ENCODE peak calls at places on chromosomes 16 and 17, in six cellular contexts. One of them, this sample, is unnamed.
A peak's percentile ranks its signal among the peaks of the same experiment; 100 is the strongest.

GRCh38 chr16:1871974-1872635 is at the start of gene MEIOB:
- DNase-seq in adrenal gland: peak; percentile 17
- DNase-seq in suprapubic skin: no peak
- DNase-seq in fibroblast of the aortic adventitia: no peak
- DNase-seq in AG04449: no peak
- DNase-seq in GM12865: peak; percentile 5
- DNase-seq in this sample: peak; percentile 63

GRCh38 chr16:24041834-24042631 is 206.2 kb downstream of the PRKCB start:
- DNase-seq in adrenal gland: peak; percentile 59
- DNase-seq in suprapubic skin: no peak
- DNase-seq in fibroblast of the aortic adventitia: peak; percentile 54
- DNase-seq in AG04449: no peak
- DNase-seq in GM12865: peak; percentile 82
- DNase-seq in this sample: peak; percentile 68

GRCh38 chr17:74805543-74805991 is 29.4 kb upstream of the NAT9 start:
- DNase-seq in adrenal gland: peak; percentile 84
- DNase-seq in suprapubic skin: no peak
- DNase-seq in fibroblast of the aortic adventitia: no peak
- DNase-seq in AG04449: no peak
- DNase-seq in GM12865: no peak
- DNase-seq in this sample: no peak

GRCh38 chr16:66996983-66997358 is 8.6 kb downstream of the CES4A start:
- DNase-seq in adrenal gland: no peak
- DNase-seq in suprapubic skin: no peak
- DNase-seq in fibroblast of the aortic adventitia: no peak
- DNase-seq in AG04449: no peak
- DNase-seq in GM12865: no peak
- DNase-seq in this sample: no peak

GRCh38 chr16:11423315-11424117 is 78.3 kb downstream of the RMI2 start:
- DNase-seq in adrenal gland: no peak
- DNase-seq in suprapubic skin: no peak
- DNase-seq in fibroblast of the aortic adventitia: no peak
- DNase-seq in AG04449: no peak
- DNase-seq in GM12865: peak; percentile 41
- DNase-seq in this sample: no peak

GRCh38 chr17:80937501-80938356 is 53.9 kb upstream of the CHMP6 start:
- DNase-seq in adrenal gland: peak; percentile 4
- DNase-seq in suprapubic skin: no peak
- DNase-seq in fibroblast of the aortic adventitia: peak; percentile 11
- DNase-seq in AG04449: no peak
- DNase-seq in GM12865: no peak
- DNase-seq in this sample: no peak

GRCh38 chr17:29250666-29251065 is 4.0 kb downstream of the CRYBA1 start:
- DNase-seq in adrenal gland: no peak
- DNase-seq in suprapubic skin: no peak
- DNase-seq in fibroblast of the aortic adventitia: peak; percentile 76
- DNase-seq in AG04449: peak; percentile 63
- DNase-seq in GM12865: no peak
- DNase-seq in this sample: no peak

GRCh38 chr17:77400445-77400870 is 259.7 kb downstream of the SEC14L1 start:
- DNase-seq in adrenal gland: no peak
- DNase-seq in suprapubic skin: no peak
- DNase-seq in fibroblast of the aortic adventitia: no peak
- DNase-seq in AG04449: no peak
- DNase-seq in GM12865: peak; percentile 65
- DNase-seq in this sample: no peak

GRCh38 chr17:40253565-40253964 is 34.1 kb upstream of the CDC6 start:
- DNase-seq in adrenal gland: no peak
- DNase-seq in suprapubic skin: no peak
- DNase-seq in fibroblast of the aortic adventitia: no peak
- DNase-seq in AG04449: no peak
- DNase-seq in GM12865: no peak
- DNase-seq in this sample: no peak

GRCh38 chr17:76556759-76557367 is 17.0 kb downstream of the PRCD start:
- DNase-seq in adrenal gland: peak; percentile 43
- DNase-seq in suprapubic skin: no peak
- DNase-seq in fibroblast of the aortic adventitia: peak; percentile 81
- DNase-seq in AG04449: no peak
- DNase-seq in GM12865: no peak
- DNase-seq in this sample: no peak

GRCh38 chr17:79273660-79274059 is 199.0 kb downstream of the ENGASE start:
- DNase-seq in adrenal gland: no peak
- DNase-seq in suprapubic skin: no peak
- DNase-seq in fibroblast of the aortic adventitia: no peak
- DNase-seq in AG04449: no peak
- DNase-seq in GM12865: no peak
- DNase-seq in this sample: no peak

GRCh38 chr17:79269620-79270019 is 195.0 kb downstream of the ENGASE start:
- DNase-seq in adrenal gland: no peak
- DNase-seq in suprapubic skin: no peak
- DNase-seq in fibroblast of the aortic adventitia: no peak
- DNase-seq in AG04449: no peak
- DNase-seq in GM12865: no peak
- DNase-seq in this sample: no peak

GRCh38 chr17:79276824-79277223 is 202.2 kb downstream of the ENGASE start:
- DNase-seq in adrenal gland: no peak
- DNase-seq in suprapubic skin: no peak
- DNase-seq in fibroblast of the aortic adventitia: no peak
- DNase-seq in AG04449: no peak
- DNase-seq in GM12865: no peak
- DNase-seq in this sample: no peak

GRCh38 chr17:79272220-79272619 is 197.6 kb downstream of the ENGASE start:
- DNase-seq in adrenal gland: no peak
- DNase-seq in suprapubic skin: no peak
- DNase-seq in fibroblast of the aortic adventitia: no peak
- DNase-seq in AG04449: no peak
- DNase-seq in GM12865: no peak
- DNase-seq in this sample: no peak

DNA sequence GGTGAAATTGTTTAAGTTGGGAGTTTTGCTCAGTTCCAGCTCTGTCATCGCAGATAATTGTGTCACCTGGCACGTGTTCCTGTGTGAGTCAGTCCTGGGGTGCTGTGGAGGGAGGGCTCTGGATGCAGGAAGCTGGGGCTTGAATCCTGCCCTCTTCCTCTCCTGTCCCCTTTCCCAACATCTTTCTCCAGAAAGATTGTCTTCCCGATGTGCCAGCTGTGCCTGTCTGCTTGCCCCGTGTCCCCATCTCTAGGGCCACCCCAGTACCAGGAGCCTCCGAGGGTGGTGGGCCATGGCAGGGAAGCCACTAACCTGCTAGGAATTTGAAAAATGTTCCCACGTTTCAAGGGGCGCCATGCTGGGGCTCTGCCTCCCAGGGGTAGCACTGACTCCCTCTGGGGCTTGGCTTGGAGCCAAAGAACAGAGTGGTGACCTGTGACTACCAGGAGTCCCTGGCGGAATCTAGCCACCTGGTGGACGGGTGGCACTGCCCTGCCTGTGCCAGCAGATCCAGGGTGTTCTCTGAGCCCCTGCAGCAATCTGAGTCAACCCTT is 198.1 kb downstream of the ENGASE start:
- DNase-seq in adrenal gland: no peak
- DNase-seq in suprapubic skin: no peak
- DNase-seq in fibroblast of the aortic adventitia: no peak
- DNase-seq in AG04449: no peak
- DNase-seq in GM12865: no peak
- DNase-seq in this sample: no peak
- TF ChIP-seq CTCF in adrenal gland: no peak
- TF ChIP-seq CTCF in suprapubic skin: no peak
- TF ChIP-seq CTCF in fibroblast of the aortic adventitia: no peak
- TF ChIP-seq CTCF in AG04449: no peak
- TF ChIP-seq CTCF in GM12865: no peak
- TF ChIP-seq CTCF in this sample: no peak

DNA sequence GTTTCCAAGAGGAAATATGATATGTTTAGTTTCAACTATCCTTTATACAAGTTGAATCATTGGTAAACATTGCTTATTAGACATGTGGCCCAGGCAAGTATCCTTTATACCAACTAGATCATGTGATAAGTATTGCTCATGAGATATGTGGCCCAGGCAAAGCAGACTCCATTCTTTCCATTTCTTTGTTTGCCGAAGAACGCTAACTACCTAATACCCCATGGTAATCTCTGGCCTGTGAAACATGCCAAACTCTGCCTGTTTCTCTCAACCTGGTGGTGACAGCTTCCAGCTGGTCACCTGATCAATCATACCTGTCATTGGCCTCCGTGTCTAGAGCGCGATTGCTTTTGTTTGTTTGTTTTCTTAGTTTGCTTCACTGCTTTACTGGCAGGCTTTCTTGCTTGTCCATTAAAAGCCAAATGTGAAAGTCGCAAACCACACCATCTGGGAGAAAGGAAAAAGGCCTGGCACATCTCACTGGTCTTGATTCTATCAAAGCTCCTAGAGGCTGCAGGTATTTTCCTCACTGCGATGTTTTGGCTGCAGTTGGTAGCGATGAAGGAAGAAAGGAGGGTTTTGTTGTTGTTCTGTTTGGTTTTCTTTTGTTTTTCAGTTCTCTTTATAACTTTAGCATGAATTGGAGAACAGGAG is 686.2 kb downstream of the KCNJ2 start:
- DNase-seq in adrenal gland: no peak
- DNase-seq in suprapubic skin: no peak
- DNase-seq in fibroblast of the aortic adventitia: no peak
- DNase-seq in AG04449: no peak
- DNase-seq in GM12865: no peak
- DNase-seq in this sample: no peak
- H3K4me3 ChIP-seq in adrenal gland: no peak overlapping the region
- H3K4me3 ChIP-seq in suprapubic skin: no peak overlapping the region
- H3K4me3 ChIP-seq in fibroblast of the aortic adventitia: no peak overlapping the region
- H3K4me3 ChIP-seq in AG04449: no peak overlapping the region
- H3K4me3 ChIP-seq in GM12865: no peak overlapping the region
- H3K4me3 ChIP-seq in this sample: no peak overlapping the region

DNA sequence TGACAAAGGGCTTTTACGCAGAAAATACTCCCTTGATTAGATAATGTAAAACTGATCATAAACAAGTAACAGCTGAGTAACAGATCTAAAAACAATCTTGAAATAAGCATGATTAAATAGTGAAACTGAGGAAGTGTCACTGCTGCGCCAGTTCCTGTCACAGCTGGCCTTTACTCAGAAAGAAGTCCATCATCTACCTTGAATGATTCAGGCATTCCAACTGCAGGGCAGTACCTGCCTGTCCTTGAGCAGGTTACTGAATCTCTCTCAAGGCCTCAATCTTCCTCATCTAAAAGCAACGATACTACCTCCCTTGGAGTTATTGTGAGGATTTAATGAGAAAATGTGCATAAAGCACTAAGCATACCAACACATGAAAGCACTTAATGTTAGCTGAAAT is 12.7 kb downstream of the PHLPP2 start:
- DNase-seq in adrenal gland: no peak
- DNase-seq in suprapubic skin: no peak
- DNase-seq in fibroblast of the aortic adventitia: no peak
- DNase-seq in AG04449: no peak
- DNase-seq in GM12865: peak; percentile 11
- DNase-seq in this sample: no peak
- TF ChIP-seq CTCF in adrenal gland: no peak
- TF ChIP-seq CTCF in suprapubic skin: no peak
- TF ChIP-seq CTCF in fibroblast of the aortic adventitia: no peak
- TF ChIP-seq CTCF in AG04449: no peak
- TF ChIP-seq CTCF in GM12865: no peak
- TF ChIP-seq CTCF in this sample: no peak

DNA sequence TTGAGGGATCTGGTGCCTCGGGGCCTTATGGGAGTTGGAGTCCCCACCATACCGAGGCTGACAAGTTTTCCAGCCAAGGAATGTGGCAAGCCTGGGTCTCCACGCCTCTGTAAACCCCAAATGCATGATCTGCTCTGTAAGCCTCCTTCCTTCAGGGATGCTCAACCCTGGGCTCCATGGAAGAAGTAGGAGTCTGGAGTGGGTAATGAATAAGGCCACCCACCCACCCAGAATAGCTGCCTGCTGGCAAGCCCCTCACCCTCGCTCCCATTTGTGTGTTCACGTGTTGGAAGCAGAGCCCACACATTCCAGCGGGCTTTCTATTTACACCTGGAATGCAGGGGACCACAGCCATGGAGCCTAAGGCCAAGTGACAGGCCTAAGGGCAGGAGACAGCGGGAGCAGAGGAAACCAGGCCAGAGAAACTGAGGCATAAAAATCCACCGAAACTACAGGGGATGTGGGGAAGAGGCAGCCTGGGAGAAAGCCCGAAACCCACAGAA is 4.4 kb downstream of the DLG4 start:
- DNase-seq in adrenal gland: no peak
- DNase-seq in suprapubic skin: no peak
- DNase-seq in fibroblast of the aortic adventitia: no peak
- DNase-seq in AG04449: no peak
- DNase-seq in GM12865: no peak
- DNase-seq in this sample: no peak
- H3K4me3 ChIP-seq in adrenal gland: peak overlapping the region; percentile 59
- H3K4me3 ChIP-seq in suprapubic skin: peak overlapping the region; percentile 56
- H3K4me3 ChIP-seq in fibroblast of the aortic adventitia: peak overlapping the region; percentile 72
- H3K4me3 ChIP-seq in AG04449: peak overlapping the region; percentile 66
- H3K4me3 ChIP-seq in GM12865: no peak overlapping the region
- H3K4me3 ChIP-seq in this sample: no peak overlapping the region

DNA sequence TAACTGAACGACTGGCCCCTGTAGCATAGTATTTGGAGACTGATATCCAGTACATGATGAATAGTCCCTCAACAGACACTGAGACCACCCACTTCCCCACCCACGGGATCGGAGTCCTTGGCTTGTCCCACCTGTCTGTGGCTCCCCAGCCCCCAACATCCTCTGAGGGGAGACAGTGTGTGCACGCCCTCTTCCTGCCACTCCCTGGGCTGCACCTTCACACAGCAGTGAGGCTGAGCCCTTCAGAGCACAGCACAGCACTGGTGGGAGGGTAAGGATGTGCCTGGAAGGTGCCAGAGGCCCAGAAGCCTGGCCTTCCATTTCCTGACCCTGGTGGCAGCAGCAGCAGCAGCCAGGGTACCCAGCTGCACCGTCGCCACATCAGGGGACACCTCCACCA is 11.0 kb downstream of the DNASE1 start:
- DNase-seq in adrenal gland: no peak
- DNase-seq in suprapubic skin: no peak
- DNase-seq in fibroblast of the aortic adventitia: no peak
- DNase-seq in AG04449: no peak
- DNase-seq in GM12865: no peak
- DNase-seq in this sample: no peak
- TF ChIP-seq CTCF in adrenal gland: no peak
- TF ChIP-seq CTCF in suprapubic skin: no peak
- TF ChIP-seq CTCF in fibroblast of the aortic adventitia: no peak
- TF ChIP-seq CTCF in AG04449: no peak
- TF ChIP-seq CTCF in GM12865: no peak
- TF ChIP-seq CTCF in this sample: no peak

GRCh38 chr16:73185737-73186136 is 137.8 kb upstream of the ZFHX3 start:
- DNase-seq in adrenal gland: no peak
- DNase-seq in suprapubic skin: no peak
- DNase-seq in fibroblast of the aortic adventitia: no peak
- DNase-seq in AG04449: no peak
- DNase-seq in GM12865: no peak
- DNase-seq in this sample: no peak
- H3K4me3 ChIP-seq in adrenal gland: no peak overlapping the region
- H3K4me3 ChIP-seq in suprapubic skin: no peak overlapping the region
- H3K4me3 ChIP-seq in fibroblast of the aortic adventitia: no peak overlapping the region
- H3K4me3 ChIP-seq in AG04449: no peak overlapping the region
- H3K4me3 ChIP-seq in GM12865: no peak overlapping the region
- H3K4me3 ChIP-seq in this sample: no peak overlapping the region

GRCh38 chr17:64124609-64125008 is 5.3 kb downstream of the ERN1 start:
- DNase-seq in adrenal gland: no peak
- DNase-seq in suprapubic skin: no peak
- DNase-seq in fibroblast of the aortic adventitia: no peak
- DNase-seq in AG04449: no peak
- DNase-seq in GM12865: no peak
- DNase-seq in this sample: no peak
- TF ChIP-seq CTCF in adrenal gland: no peak
- TF ChIP-seq CTCF in suprapubic skin: no peak
- TF ChIP-seq CTCF in fibroblast of the aortic adventitia: no peak
- TF ChIP-seq CTCF in AG04449: no peak
- TF ChIP-seq CTCF in GM12865: no peak
- TF ChIP-seq CTCF in this sample: no peak

This sample was measured in colonic mucosa.